ENCODE peak calls at places on chromosomes 12 and 14, in nine cellular contexts. N, J, M, F, Y, B, Z, Q and S are unnamed samples.

GRCh38 chr14:64475585-64476273 is 10.4 kb downstream of the AKAP5 start:
- DNase-seq in N (no peak), J (no peak), M (no peak), F (no peak), Y (no peak), B (no peak), Z (no peak), Q (no peak), S (no peak)

GRCh38 chr14:37592288-37593274 is 2.5 kb downstream of the FOXA1 start:
- DNase-seq in N (no peak), J (no peak), M (no peak), F (no peak), Y (no peak), B (no peak), Z (no peak), Q (no peak), S (peak)

GRCh38 chr12:66910366-66910974 is 231.6 kb upstream of the GRIP1 start:
- DNase-seq in N (no peak), J (no peak), M (no peak), F (no peak), Y (no peak), B (no peak), Z (no peak), Q (no peak), S (no peak)

GRCh38 chr12:103912069-103912468 is 18.1 kb upstream of the HSP90B1 start:
- DNase-seq in N (no peak), J (no peak), M (no peak), F (no peak), Y (no peak), B (no peak), Z (no peak), Q (no peak), S (no peak)

GRCh38 chr14:102052522-102052921 is 34.3 kb downstream of the HSP90AA1 start:
- DNase-seq in N (no peak), J (no peak), M (no peak), F (no peak), Y (no peak), B (no peak), Z (no peak), Q (no peak), S (no peak)

GRCh38 chr12:112638420-112638819 is 153.1 kb upstream of the RPH3A start:
- DNase-seq in N (no peak), J (no peak), M (no peak), F (no peak), Y (no peak), B (no peak), Z (no peak), Q (no peak), S (no peak)

GRCh38 chr12:104630230-104630670 is 173.5 kb downstream of the CHST11 start:
- DNase-seq in N (peak), J (no peak), M (no peak), F (no peak), Y (no peak), B (no peak), Z (no peak), Q (no peak), S (no peak)

GRCh38 chr14:96098309-96098998 is 59.3 kb downstream of the C14orf132 start:
- DNase-seq in N (peak), J (peak), M (peak), F (peak), Y (peak), B (no peak), Z (no peak), Q (no peak), S (peak)

GRCh38 chr14:24915958-24916595 is 133.9 kb downstream of the STXBP6 start:
- DNase-seq in N (no peak), J (no peak), M (no peak), F (no peak), Y (no peak), B (no peak), Z (no peak), Q (no peak), S (no peak)

GRCh38 chr12:108561852-108562347 is 496 bp upstream of the ISCU start:
- DNase-seq in N (no peak), J (no peak), M (no peak), F (no peak), Y (no peak), B (no peak), Z (no peak), Q (no peak), S (no peak)

GRCh38 chr12:92129609-92130008 is 16.0 kb downstream of the BTG1 start:
- DNase-seq in N (no peak), J (no peak), M (no peak), F (no peak), Y (no peak), B (no peak), Z (no peak), Q (no peak), S (no peak)

GRCh38 chr14:36517242-36518030 is 2.6 kb downstream of the NKX2-1 start:
- DNase-seq in N (no peak), J (no peak), M (no peak), F (no peak), Y (peak), B (peak), Z (no peak), Q (no peak), S (peak)

GRCh38 chr14:83164016-83164415 is 1630.4 kb upstream of the SEL1L start:
- DNase-seq in N (no peak), J (peak), M (peak), F (no peak), Y (no peak), B (no peak), Z (no peak), Q (peak), S (no peak)

GRCh38 chr12:91577586-91578539 is 395.2 kb upstream of the DCN start:
- DNase-seq in N (peak), J (peak), M (peak), F (no peak), Y (peak), B (peak), Z (no peak), Q (no peak), S (peak)

GRCh38 chr14:87547536-87547935 is 445.4 kb downstream of the GALC start:
- DNase-seq in N (no peak), J (no peak), M (no peak), F (no peak), Y (no peak), B (no peak), Z (no peak), Q (no peak), S (no peak)

GRCh38 chr12:41486718-41487117 is 298.6 kb downstream of the PDZRN4 start:
- DNase-seq in N (no peak), J (no peak), M (peak), F (no peak), Y (no peak), B (no peak), Z (no peak), Q (peak), S (no peak)

GRCh38 chr14:54116972-54117371 is 160.3 kb upstream of the BMP4 start:
- DNase-seq in N (no peak), J (no peak), M (no peak), F (no peak), Y (no peak), B (no peak), Z (no peak), Q (no peak), S (no peak)

GRCh38 chr14:43795600-43796228 is 711.4 kb downstream of the FSCB start:
- DNase-seq in N (peak), J (peak), M (peak), F (no peak), Y (no peak), B (no peak), Z (no peak), Q (no peak), S (no peak)

GRCh38 chr12:131511391-131511802 is 199.5 kb upstream of the SFSWAP start:
- DNase-seq in N (peak), J (no peak), M (peak), F (peak), Y (peak), B (peak), Z (no peak), Q (peak), S (peak)

GRCh38 chr14:34324363-34324795 is 137.7 kb downstream of the SPTSSA start:
- DNase-seq in N (peak), J (peak), M (peak), F (peak), Y (peak), B (peak), Z (no peak), Q (no peak), S (peak)

GRCh38 chr14:33842299-33842698 is 108.6 kb downstream of the EGLN3 start:
- DNase-seq in N (no peak), J (no peak), M (no peak), F (no peak), Y (no peak), B (no peak), Z (no peak), Q (no peak), S (no peak)

GRCh38 chr14:64763801-64764511 is 59.7 kb downstream of the PLEKHG3 start:
- DNase-seq in N (peak), J (peak), M (peak), F (no peak), Y (no peak), B (no peak), Z (no peak), Q (no peak), S (no peak)

GRCh38 chr14:21987937-21988336 is 314.3 kb upstream of the OR4E1 start:
- DNase-seq in N (peak), J (peak), M (peak), F (peak), Y (no peak), B (no peak), Z (no peak), Q (no peak), S (no peak)

GRCh38 chr14:30521899-30522736 is 36.8 kb upstream of the G2E3 start:
- DNase-seq in N (peak), J (peak), M (peak), F (no peak), Y (peak), B (peak), Z (no peak), Q (peak), S (peak)

GRCh38 chr14:38839743-38840375 is 263.2 kb downstream of the SEC23A start:
- DNase-seq in N (no peak), J (peak), M (peak), F (no peak), Y (no peak), B (no peak), Z (no peak), Q (peak), S (no peak)

GRCh38 chr14:71855399-71856036 is 76.7 kb upstream of the RGS6 start:
- DNase-seq in N (peak), J (peak), M (peak), F (peak), Y (peak), B (peak), Z (peak), Q (peak), S (peak)

GRCh38 chr12:42590324-42590934 is 883 bp upstream of the PRICKLE1 start:
- DNase-seq in N (peak), J (peak), M (no peak), F (peak), Y (peak), B (peak), Z (peak), Q (no peak), S (peak)

GRCh38 chr14:33229269-33229924 is 290.7 kb downstream of the NPAS3 start:
- DNase-seq in N (no peak), J (peak), M (peak), F (no peak), Y (no peak), B (no peak), Z (no peak), Q (no peak), S (no peak)

GRCh38 chr14:55065411-55065810 is 14.0 kb downstream of the MAPK1IP1L start:
- DNase-seq in N (no peak), J (no peak), M (no peak), F (no peak), Y (no peak), B (no peak), Z (no peak), Q (no peak), S (no peak)

GRCh38 chr14:102891111-102891510 is 31.4 kb upstream of the AMN start:
- DNase-seq in N (no peak), J (no peak), M (no peak), F (no peak), Y (no peak), B (no peak), Z (no peak), Q (no peak), S (no peak)

GRCh38 chr14:81453166-81453766 is 53.1 kb upstream of the STON2 start:
- DNase-seq in N (peak), J (peak), M (peak), F (peak), Y (peak), B (peak), Z (peak), Q (no peak), S (peak)

GRCh38 chr12:1791104-1791927 is 29.0 kb upstream of the LRTM2 start:
- DNase-seq in N (peak), J (peak), M (peak), F (peak), Y (peak), B (peak), Z (peak), Q (no peak), S (peak)

GRCh38 chr12:3200032-3200617 is 122.9 kb downstream of the TSPAN9 start:
- DNase-seq in N (no peak), J (peak), M (peak), F (peak), Y (peak), B (no peak), Z (peak), Q (no peak), S (no peak)

GRCh38 chr12:6072302-6072752 is 52.1 kb downstream of the VWF start:
- DNase-seq in N (peak), J (peak), M (peak), F (no peak), Y (no peak), B (no peak), Z (no peak), Q (no peak), S (no peak)
- TF ChIP-seq CTCF in N (no peak), J (no peak), M (peak), F (no peak), Y (no peak), B (no peak), Z (no peak), Q (peak), S (no peak)

GRCh38 chr14:99754141-99755067 is 38.8 kb upstream of the EML1 start:
- DNase-seq in N (no peak), J (no peak), M (no peak), F (no peak), Y (peak), B (no peak), Z (no peak), Q (no peak), S (no peak)

GRCh38 chr14:99751539-99752485 is 41.4 kb upstream of the EML1 start:
- DNase-seq in N (no peak), J (no peak), M (no peak), F (no peak), Y (peak), B (no peak), Z (no peak), Q (no peak), S (no peak)

GRCh38 chr14:99755068-99755405 is 38.2 kb upstream of the EML1 start:
- DNase-seq in N (no peak), J (no peak), M (no peak), F (no peak), Y (no peak), B (no peak), Z (no peak), Q (no peak), S (no peak)

GRCh38 chr14:99752486-99753121 is 40.6 kb upstream of the EML1 start:
- DNase-seq in N (peak), J (peak), M (peak), F (no peak), Y (no peak), B (no peak), Z (no peak), Q (peak), S (no peak)

GRCh38 chr14:99753225-99754140 is 39.7 kb upstream of the EML1 start:
- DNase-seq in N (no peak), J (no peak), M (no peak), F (no peak), Y (no peak), B (no peak), Z (no peak), Q (no peak), S (no peak)
- TF ChIP-seq CTCF in N (no peak), J (no peak), M (no peak), F (no peak), Y (no peak), B (no peak), Z (no peak), Q (no peak), S (no peak)

GRCh38 chr14:47040490-47040889 is 388.9 kb upstream of the RPL10L start:
- DNase-seq in N (peak), J (no peak), M (peak), F (peak), Y (no peak), B (no peak), Z (no peak), Q (peak), S (no peak)

GRCh38 chr14:47039336-47039735 is 387.8 kb upstream of the RPL10L start:
- DNase-seq in N (no peak), J (no peak), M (no peak), F (no peak), Y (no peak), B (no peak), Z (no peak), Q (no peak), S (no peak)

GRCh38 chr14:47044841-47045240 is 393.3 kb upstream of the RPL10L start:
- DNase-seq in N (no peak), J (no peak), M (peak), F (peak), Y (no peak), B (no peak), Z (no peak), Q (no peak), S (no peak)
- TF ChIP-seq CTCF in N (no peak), J (no peak), M (peak), F (no peak), Y (no peak), B (no peak), Z (no peak), Q (peak), S (no peak)

GRCh38 chr14:75142494-75142893 is 15.6 kb upstream of the NEK9 start:
- DNase-seq in N (no peak), J (no peak), M (no peak), F (no peak), Y (no peak), B (no peak), Z (no peak), Q (no peak), S (no peak)

GRCh38 chr14:75143761-75144527 is 17.1 kb upstream of the NEK9 start:
- DNase-seq in N (no peak), J (no peak), M (no peak), F (no peak), Y (no peak), B (no peak), Z (no peak), Q (no peak), S (no peak)

GRCh38 chr14:75150150-75150549 is 23.3 kb upstream of the NEK9 start:
- DNase-seq in N (no peak), J (peak), M (no peak), F (no peak), Y (no peak), B (no peak), Z (no peak), Q (no peak), S (no peak)

GRCh38 chr14:75144944-75145343 is 18.1 kb upstream of the NEK9 start:
- DNase-seq in N (peak), J (no peak), M (peak), F (no peak), Y (no peak), B (no peak), Z (no peak), Q (no peak), S (no peak)

GRCh38 chr14:75147423-75148071 is 20.7 kb upstream of the NEK9 start:
- DNase-seq in N (peak), J (peak), M (peak), F (peak), Y (no peak), B (no peak), Z (peak), Q (no peak), S (no peak)
- TF ChIP-seq CTCF in N (peak), J (peak), M (peak), F (no peak), Y (no peak), B (no peak), Z (peak), Q (peak), S (no peak)

DNA sequence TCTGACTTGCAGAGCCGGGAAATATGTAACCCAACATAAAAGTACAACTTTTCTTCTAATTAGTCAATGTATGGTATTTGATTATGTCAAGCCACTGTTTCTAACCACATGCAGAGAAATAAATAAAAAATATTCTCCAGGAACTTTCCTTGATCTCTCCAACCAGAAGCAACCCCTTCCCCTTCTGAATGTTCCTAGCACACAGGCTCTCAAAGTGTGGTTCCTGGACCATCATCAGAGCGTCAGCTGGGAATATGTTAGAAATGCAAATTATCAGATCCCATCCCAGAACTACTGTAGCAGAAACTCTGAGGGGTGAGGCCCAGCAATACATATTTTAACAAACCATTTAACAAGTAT is 21.0 kb upstream of the ITPR2 start:
- DNase-seq in N (no peak), J (no peak), M (no peak), F (no peak), Y (no peak), B (no peak), Z (no peak), Q (no peak), S (no peak)
- TF ChIP-seq CTCF in N (no peak), J (no peak), M (no peak), F (no peak), Y (no peak), B (no peak), Z (no peak), Q (no peak), S (no peak)

DNA sequence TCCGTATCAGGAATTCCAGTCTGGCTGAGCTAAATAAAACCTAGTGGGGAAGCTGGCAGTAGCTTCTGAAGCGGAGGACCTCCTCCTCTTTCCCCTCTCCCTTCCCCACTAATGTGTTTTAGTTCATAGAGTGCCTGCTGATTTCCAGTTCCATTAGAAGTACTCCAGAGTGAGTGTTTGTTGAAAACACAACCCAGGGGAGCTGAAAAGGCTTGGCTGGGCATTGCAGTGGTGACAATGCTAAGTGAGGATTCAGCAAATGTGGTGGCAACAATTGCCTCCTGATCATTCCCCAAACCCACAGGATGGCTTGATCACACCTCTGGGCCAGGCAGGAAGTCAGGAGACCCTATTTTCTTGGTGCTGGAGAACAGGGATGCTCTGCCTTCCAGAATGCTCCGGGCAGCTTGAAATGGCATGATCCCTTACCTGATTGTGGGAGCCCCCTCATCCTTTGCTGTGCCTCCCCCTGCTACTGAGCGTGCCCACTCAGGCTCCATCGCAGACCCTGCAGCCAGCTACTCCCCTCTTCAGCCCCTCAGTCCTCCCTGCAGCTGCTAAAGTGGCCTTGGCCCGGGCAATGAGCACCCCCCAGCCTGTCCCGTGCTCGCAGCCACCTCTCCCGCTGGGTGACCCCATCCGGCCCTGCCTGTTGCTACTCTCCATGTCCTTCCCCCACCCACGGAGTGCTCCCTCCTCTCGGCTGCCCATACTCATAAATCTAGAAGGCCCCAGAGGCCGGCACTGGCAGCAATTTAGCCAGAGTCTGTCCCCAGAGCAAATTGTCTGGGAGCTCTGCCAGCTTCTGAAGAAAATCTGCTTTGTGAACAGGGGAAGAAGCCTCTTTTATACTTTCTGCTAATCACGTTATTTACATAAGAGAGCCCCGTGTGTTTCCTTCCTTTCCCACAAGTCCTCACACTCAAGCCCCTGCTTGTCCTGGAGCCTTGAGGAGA is 143.9 kb upstream of the FRMD6 start:
- DNase-seq in N (no peak), J (peak), M (peak), F (no peak), Y (no peak), B (no peak), Z (peak), Q (no peak), S (no peak)
- TF ChIP-seq CTCF in N (no peak), J (no peak), M (no peak), F (no peak), Y (no peak), B (no peak), Z (no peak), Q (no peak), S (no peak)